ENCODE peak calls at places on chromosome 13, in six cellular contexts. K is mesendoderm; D is psoas muscle; Y is cardiac muscle cell; J is CD8-positive, alpha-beta T cell; B is heart left ventricle. U is an unnamed sample.

GRCh38 chr13:24249586-24249985 is 59.8 kb upstream of the C1QTNF9 start:
- DNase-seq in B (no peak), J (no peak), Y (no peak), D (no peak), K (no peak), U (no peak)

GRCh38 chr13:60933638-60934037 is 482.0 kb downstream of the PCDH20 start:
- DNase-seq in Y (no peak), J (no peak), D (no peak), B (no peak), K (no peak), U (no peak)

GRCh38 chr13:100274942-100275506 is 186.1 kb downstream of the PCCA start:
- DNase-seq in D (no peak), B (no peak), K (peak; percentile 54), J (no peak), Y (no peak), U (peak; percentile 10)

GRCh38 chr13:80276371-80277289 is 64.3 kb downstream of the SPRY2 start:
- DNase-seq in J (no peak), B (no peak), K (peak; percentile 45), D (no peak), Y (peak; percentile 33), U (peak; percentile 25)

GRCh38 chr13:33509642-33510229 is 224.2 kb upstream of the STARD13 start:
- DNase-seq in B (peak; percentile 33), D (no peak), Y (peak; percentile 58), K (peak; percentile 22), J (no peak), U (no peak)

GRCh38 chr13:52701728-52702480 is 37.7 kb downstream of the CNMD start:
- DNase-seq in D (no peak), Y (no peak), K (peak; percentile 70), B (no peak), J (no peak), U (no peak)

GRCh38 chr13:31627097-31627496 is 112.2 kb upstream of the RXFP2 start:
- DNase-seq in D (no peak), J (no peak), K (no peak), Y (peak; percentile 32), B (no peak), U (no peak)

GRCh38 chr13:108269601-108270328 is at the start of gene TNFSF13B:
- DNase-seq in Y (peak; percentile 61), B (peak; percentile 83), K (peak; percentile 74), J (peak; percentile 18), D (peak; percentile 63), U (peak; percentile 46)

GRCh38 chr13:43316997-43317396 is 293.6 kb downstream of the DNAJC15 start:
- DNase-seq in D (peak; percentile 72), Y (peak; percentile 71), B (no peak), K (peak; percentile 12), J (no peak), U (peak; percentile 24)

GRCh38 chr13:64083811-64084210 is 2668.2 kb upstream of the PCDH20 start:
- DNase-seq in D (no peak), J (no peak), B (no peak), Y (no peak), K (no peak), U (no peak)

GRCh38 chr13:29861694-29862110 is 11.3 kb upstream of the UBL3 start:
- DNase-seq in B (no peak), J (no peak), K (peak; percentile 68), Y (no peak), D (no peak), U (no peak)

GRCh38 chr13:113506025-113506685 is 15.6 kb upstream of the DCUN1D2 start:
- DNase-seq in J (no peak), K (no peak), D (no peak), B (no peak), Y (no peak), U (no peak)
- H3K36me3 ChIP-seq in J (peaks cover 11% of the 10 kb centered on the region), K (peaks cover 12% of the 10 kb centered on the region), D (peaks cover 74% of the 10 kb centered on the region), B (peaks cover 81% of the 10 kb centered on the region), Y (peaks cover 35% of the 10 kb centered on the region), U (peaks cover 22% of the 10 kb centered on the region)

GRCh38 chr13:67125681-67126080 is 104.5 kb downstream of the PCDH9 start:
- DNase-seq in J (no peak), Y (no peak), D (no peak), K (no peak), B (no peak), U (no peak)
- H3K27me3 ChIP-seq in J (no peaks in the 10 kb centered on the region), Y (no peaks in the 10 kb centered on the region), D (no peaks in the 10 kb centered on the region), K (no peaks in the 10 kb centered on the region), B (no peaks in the 10 kb centered on the region), U (no peaks in the 10 kb centered on the region)

GRCh38 chr13:98827449-98827848 is 75.0 kb upstream of the SLC15A1 start:
- DNase-seq in K (peak; percentile 69), D (no peak), Y (no peak), B (no peak), J (no peak), U (peak; percentile 51)

GRCh38 chr13:98825659-98826058 is 73.2 kb upstream of the SLC15A1 start:
- DNase-seq in D (no peak), B (no peak), K (peak; percentile 22), J (no peak), Y (peak; percentile 18), U (peak; percentile 66)

GRCh38 chr13:98826156-98826555 is 73.7 kb upstream of the SLC15A1 start:
- DNase-seq in J (no peak), B (no peak), Y (peak; percentile 51), D (no peak), K (no peak), U (peak; percentile 32)

GRCh38 chr13:98828614-98829013 is 76.1 kb upstream of the SLC15A1 start:
- DNase-seq in B (no peak), K (no peak), Y (no peak), D (no peak), J (no peak), U (no peak)

GRCh38 chr13:98829541-98829940 is 77.1 kb upstream of the SLC15A1 start:
- DNase-seq in D (no peak), B (no peak), K (no peak), Y (no peak), J (no peak), U (no peak)
- H3K36me3 ChIP-seq in D (peaks cover 31% of the 10 kb centered on the region), B (peaks cover 96% of the 10 kb centered on the region), K (no peaks in the 10 kb centered on the region), Y (peaks cover 5% of the 10 kb centered on the region), J (peaks cover 39% of the 10 kb centered on the region), U (no peaks in the 10 kb centered on the region)

DNA sequence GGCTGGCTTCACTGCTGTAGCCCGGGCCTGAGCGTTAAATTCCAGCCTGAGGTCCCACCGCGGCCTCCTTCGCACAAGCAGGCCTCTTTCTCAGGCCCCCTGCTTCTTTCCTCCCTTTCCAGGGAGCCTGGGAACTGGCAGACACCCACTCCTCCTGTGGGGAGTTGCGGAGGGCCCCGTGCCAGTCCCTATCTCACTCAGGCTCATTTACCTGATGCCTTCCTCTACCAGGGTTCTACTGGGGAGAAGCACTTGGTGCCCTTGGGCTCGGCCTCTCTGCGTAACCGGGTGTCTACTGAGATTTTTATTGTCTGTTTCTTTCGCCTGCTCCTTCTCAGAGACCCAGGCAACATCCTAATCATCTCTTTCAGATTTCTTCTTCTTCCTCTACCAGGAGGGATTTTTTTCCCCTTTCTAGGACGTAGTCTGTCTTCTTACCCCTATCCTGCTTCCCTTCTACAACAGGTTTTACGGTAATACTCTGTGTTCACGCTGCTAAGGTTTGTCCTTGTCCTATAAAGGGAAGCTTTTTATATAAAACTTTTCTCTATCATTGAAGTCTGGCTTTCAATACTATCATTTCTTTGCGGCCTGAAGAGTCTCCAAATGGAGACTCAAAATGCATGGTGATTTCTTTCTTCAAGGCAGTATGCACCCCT is 135.4 kb upstream of the GPR12 start:
- DNase-seq in K (peak; percentile 16), B (no peak), J (no peak), Y (no peak), D (no peak), U (no peak)
- H3K27me3 ChIP-seq in K (no peaks in the 10 kb centered on the region), B (peaks cover 6% of the 10 kb centered on the region), J (no peaks in the 10 kb centered on the region), Y (no peaks in the 10 kb centered on the region), D (peaks cover 2% of the 10 kb centered on the region), U (no peaks in the 10 kb centered on the region)

GRCh38 chr13:50073340-50073739 is 58.1 kb downstream of the KCNRG start:
- DNase-seq in B (no peak), J (no peak), Y (no peak), D (no peak), K (no peak), U (no peak)
- H3K36me3 ChIP-seq in B (no peaks in the 10 kb centered on the region), J (no peaks in the 10 kb centered on the region), Y (no peaks in the 10 kb centered on the region), D (peaks cover 14% of the 10 kb centered on the region), K (no peaks in the 10 kb centered on the region), U (no peaks in the 10 kb centered on the region)

GRCh38 chr13:27319404-27319803 is 48.8 kb downstream of the RASL11A start:
- DNase-seq in Y (no peak), J (no peak), B (no peak), D (no peak), K (no peak), U (no peak)
- H3K27me3 ChIP-seq in Y (peaks cover 32% of the 10 kb centered on the region), J (no peaks in the 10 kb centered on the region), B (no peaks in the 10 kb centered on the region), D (peaks cover 2% of the 10 kb centered on the region), K (no peaks in the 10 kb centered on the region), U (no peaks in the 10 kb centered on the region)

GRCh38 chr13:20006206-20006605 is 47.7 kb downstream of the ZMYM2 start:
- DNase-seq in K (no peak), Y (no peak), B (no peak), J (no peak), D (no peak), U (no peak)
- H3K36me3 ChIP-seq in K (no peaks in the 10 kb centered on the region), Y (peaks cover 44% of the 10 kb centered on the region), B (peaks cover 84% of the 10 kb centered on the region), J (peaks cover 23% of the 10 kb centered on the region), D (peaks cover 85% of the 10 kb centered on the region), U (peaks cover 28% of the 10 kb centered on the region)

DNA sequence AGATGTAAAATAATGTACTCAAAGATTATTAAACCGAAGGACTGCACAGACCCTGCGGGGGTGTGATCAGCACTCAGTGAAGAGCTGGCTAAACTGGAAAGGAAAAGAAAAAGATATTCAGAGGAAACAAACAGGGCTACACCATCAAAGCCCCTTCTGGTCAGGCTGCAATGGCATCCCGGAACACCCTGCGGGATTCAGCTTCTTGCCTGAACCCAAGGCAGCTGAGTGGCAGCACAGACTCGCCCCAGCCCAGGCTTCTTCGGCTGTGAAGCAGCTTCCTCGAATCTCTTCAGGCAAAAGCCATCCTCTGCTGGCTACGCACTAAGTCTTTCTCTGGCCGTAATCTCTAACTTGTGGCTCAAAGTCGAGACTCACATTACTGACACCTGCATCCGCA is 220.9 kb downstream of the TEX29 start:
- DNase-seq in D (no peak), J (no peak), K (no peak), Y (no peak), B (no peak), U (no peak)
- H3K27me3 ChIP-seq in D (peaks cover 9% of the 10 kb centered on the region), J (no peaks in the 10 kb centered on the region), K (no peaks in the 10 kb centered on the region), Y (peaks cover 42% of the 10 kb centered on the region), B (peaks cover 7% of the 10 kb centered on the region), U (peaks cover 2% of the 10 kb centered on the region)

GRCh38 chr13:77596777-77597176 is 61.3 kb downstream of the SCEL start:
- DNase-seq in D (no peak), J (no peak), K (no peak), Y (no peak), B (no peak), U (no peak)

GRCh38 chr13:77599351-77599750 is 63.8 kb downstream of the SCEL start:
- DNase-seq in B (no peak), K (no peak), J (no peak), Y (no peak), D (no peak), U (no peak)

GRCh38 chr13:77595166-77595810 is 59.8 kb downstream of the SCEL start:
- DNase-seq in D (no peak), Y (no peak), J (no peak), K (peak; percentile 13), B (no peak), U (no peak)
- H3K36me3 ChIP-seq in D (no peaks in the 10 kb centered on the region), Y (no peaks in the 10 kb centered on the region), J (no peaks in the 10 kb centered on the region), K (no peaks in the 10 kb centered on the region), B (no peaks in the 10 kb centered on the region), U (no peaks in the 10 kb centered on the region)

U was measured in H7.